ENCODE peak calls at places on chromosomes 12 and 14, in six cellular contexts. L is GM23248, A is upper lobe of right lung, T is neuronal stem cell, Y is thoracic aorta, E is IMR-90. D is an unnamed sample.

GRCh38 chr14:39267592-39268112 is 33.9 kb downstream of the MIA2 start:
- DNase-seq in Y (no peak), A (no peak), L (no peak), T (no peak), E (no peak), D (no peak)

GRCh38 chr14:61167642-61168041 is 113.5 kb downstream of the TMEM30B start:
- DNase-seq in L (no peak), A (no peak), T (no peak), E (no peak), Y (no peak), D (no peak)

GRCh38 chr14:85344847-85345591 is 184.9 kb upstream of the FLRT2 start:
- DNase-seq in E (no peak), A (no peak), Y (no peak), L (no peak), T (no peak), D (no peak)

GRCh38 chr12:110794623-110795280 is 52.0 kb upstream of the CCDC63 start:
- DNase-seq in Y (no peak), A (no peak), L (peak; percentile 60), E (no peak), T (no peak), D (no peak)

GRCh38 chr14:23284654-23285529 is 1.0 kb downstream of the HOMEZ start:
- DNase-seq in A (no peak), Y (no peak), E (peak; percentile 12), L (peak; percentile 51), T (no peak), D (no peak)

GRCh38 chr12:94676011-94676709 is 25.8 kb upstream of the TMCC3 start:
- DNase-seq in Y (no peak), L (no peak), T (no peak), E (no peak), A (peak; percentile 69), D (no peak)

GRCh38 chr14:91062600-91062999 is 2.2 kb upstream of the RPS6KA5 start:
- DNase-seq in L (no peak), Y (no peak), A (no peak), T (no peak), E (no peak), D (no peak)

GRCh38 chr12:57851552-57852186 is 5.1 kb upstream of the CTDSP2 start:
- DNase-seq in E (no peak), T (no peak), Y (no peak), A (no peak), L (no peak), D (no peak)

GRCh38 chr14:67674139-67674479 is 323 bp downstream of the VTI1B start:
- DNase-seq in T (peak; percentile 63), Y (no peak), A (peak; percentile 87), L (peak; percentile 83), E (peak; percentile 45), D (no peak)

GRCh38 chr14:91337699-91338335 is 79.8 kb downstream of the CCDC88C start:
- DNase-seq in A (no peak), Y (no peak), T (no peak), L (no peak), E (no peak), D (no peak)

GRCh38 chr14:59507063-59507751 is 22.9 kb downstream of the JKAMP start:
- DNase-seq in L (peak; percentile 58), T (peak; percentile 63), Y (peak; percentile 4), E (peak; percentile 53), A (no peak), D (peak; percentile 47)

GRCh38 chr12:45435945-45436710 is 220.2 kb downstream of the ANO6 start:
- DNase-seq in E (no peak), Y (no peak), L (peak; percentile 5), A (no peak), T (no peak), D (no peak)

GRCh38 chr14:100334904-100335303 is 11.8 kb downstream of the SLC25A47 start:
- DNase-seq in E (no peak), T (no peak), Y (no peak), L (no peak), A (peak; percentile 61), D (no peak)

GRCh38 chr12:44835641-44836379 is 40.3 kb downstream of the NELL2 start:
- DNase-seq in E (no peak), A (no peak), T (no peak), L (peak; percentile 10), Y (no peak), D (no peak)

GRCh38 chr12:47896022-47896421 is 8.8 kb downstream of the VDR start:
- DNase-seq in A (no peak), Y (no peak), L (no peak), T (no peak), E (no peak), D (no peak)

GRCh38 chr12:68896881-68897540 is 36.0 kb downstream of the CPM start:
- DNase-seq in E (no peak), A (no peak), T (no peak), L (no peak), Y (no peak), D (no peak)

GRCh38 chr14:88902850-88903249 is 78.4 kb downstream of the TTC8 start:
- DNase-seq in Y (no peak), L (no peak), E (no peak), T (no peak), A (no peak), D (no peak)

GRCh38 chr12:60977966-60978365 is 1282.2 kb upstream of the USP15 start:
- DNase-seq in A (no peak), T (peak; percentile 21), E (no peak), Y (no peak), L (no peak), D (no peak)

GRCh38 chr14:54338696-54339317 is 58.0 kb upstream of the CDKN3 start:
- DNase-seq in E (peak; percentile 57), Y (no peak), A (no peak), T (no peak), L (peak; percentile 63), D (no peak)

GRCh38 chr12:50041962-50042361 is 15.4 kb upstream of the ASIC1 start:
- DNase-seq in L (no peak), E (no peak), Y (no peak), T (no peak), A (peak; percentile 58), D (no peak)

GRCh38 chr12:123044351-123044750 is 63.9 kb downstream of the ARL6IP4 start:
- DNase-seq in L (no peak), E (no peak), A (no peak), T (no peak), Y (no peak), D (no peak)

GRCh38 chr12:123040106-123040505 is 59.6 kb downstream of the ARL6IP4 start:
- DNase-seq in A (no peak), L (no peak), Y (no peak), T (no peak), E (no peak), D (no peak)

GRCh38 chr12:123043536-123044001 is 63.1 kb downstream of the ARL6IP4 start:
- DNase-seq in A (peak; percentile 92), L (peak; percentile 96), E (peak; percentile 99), T (peak; percentile 41), Y (peak; percentile 63), D (no peak)

GRCh38 chr12:123041042-123041531 is 60.6 kb downstream of the ARL6IP4 start:
- DNase-seq in L (no peak), Y (no peak), E (no peak), T (no peak), A (no peak), D (no peak)

GRCh38 chr12:123041811-123042655 is 61.6 kb downstream of the ARL6IP4 start:
- DNase-seq in T (no peak), E (peak; percentile 98), Y (no peak), L (no peak), A (no peak), D (no peak)
- H3K27ac ChIP-seq in T (no peak overlapping the region), E (peak overlapping the region; percentile 93), Y (no peak overlapping the region), L (no peak overlapping the region), A (peak overlapping the region; percentile 11), D (no peak overlapping the region)

GRCh38 chr14:42222924-42223471 is 616.3 kb downstream of the LRFN5 start:
- DNase-seq in A (no peak), Y (no peak), L (peak; percentile 88), E (peak; percentile 83), T (no peak), D (peak; percentile 58)
- H3K27ac ChIP-seq in A (no peak overlapping the region), Y (no peak overlapping the region), L (peak overlapping the region; percentile 10), E (no peak overlapping the region), T (no peak overlapping the region), D (peak overlapping the region; percentile 76)

DNA sequence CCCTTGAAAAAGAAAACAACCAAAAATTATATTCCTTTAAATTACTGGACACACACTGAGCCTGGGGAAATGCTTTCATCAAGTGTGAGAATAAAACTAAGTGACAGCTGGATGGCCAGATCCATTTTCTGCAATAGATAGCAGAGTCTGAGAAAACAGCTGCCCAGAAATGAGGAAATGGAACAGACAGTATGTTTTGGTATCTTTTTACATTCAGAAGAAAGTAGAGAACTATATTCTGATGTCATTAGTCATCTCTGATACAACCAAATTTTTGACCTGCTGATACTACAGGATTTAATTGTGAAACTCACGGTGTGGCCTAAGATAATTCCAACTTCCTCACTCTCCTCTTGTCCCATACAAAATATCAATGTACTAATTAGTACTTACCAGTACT is 78.2 kb downstream of the HMGA2 start:
- DNase-seq in Y (no peak), A (no peak), T (no peak), E (peak; percentile 77), L (peak; percentile 49), D (no peak)
- H3K27ac ChIP-seq in Y (no peak overlapping the region), A (no peak overlapping the region), T (no peak overlapping the region), E (no peak overlapping the region), L (peak overlapping the region; percentile 48), D (no peak overlapping the region)

GRCh38 chr14:101706509-101707284 is 54.8 kb upstream of the PPP2R5C start:
- DNase-seq in A (no peak), L (no peak), Y (no peak), E (no peak), T (no peak), D (no peak)

GRCh38 chr14:101704140-101704539 is 57.4 kb upstream of the PPP2R5C start:
- DNase-seq in A (no peak), Y (no peak), L (no peak), T (no peak), E (no peak), D (no peak)

GRCh38 chr14:101707863-101708620 is 53.5 kb upstream of the PPP2R5C start:
- DNase-seq in E (no peak), Y (no peak), L (no peak), T (no peak), A (no peak), D (no peak)

GRCh38 chr14:101707285-101707842 is 54.1 kb upstream of the PPP2R5C start:
- DNase-seq in T (peak; percentile 83), L (peak; percentile 84), A (no peak), E (peak; percentile 81), Y (no peak), D (peak; percentile 80)

GRCh38 chr14:101705733-101706508 is 55.6 kb upstream of the PPP2R5C start:
- DNase-seq in A (peak; percentile 88), Y (no peak), E (no peak), T (peak; percentile 37), L (peak; percentile 34), D (no peak)
- H3K27ac ChIP-seq in A (peak overlapping the region; percentile 86), Y (no peak overlapping the region), E (no peak overlapping the region), T (no peak overlapping the region), L (no peak overlapping the region), D (peak overlapping the region; percentile 54)

GRCh38 chr14:27387458-27387857 is 789.6 kb upstream of the NOVA1 start:
- DNase-seq in T (no peak), E (no peak), Y (no peak), L (no peak), A (no peak), D (no peak)

GRCh38 chr14:27390130-27390529 is 792.3 kb upstream of the NOVA1 start:
- DNase-seq in A (no peak), Y (no peak), T (no peak), E (no peak), L (no peak), D (no peak)

GRCh38 chr14:27391331-27391730 is 793.5 kb upstream of the NOVA1 start:
- DNase-seq in A (no peak), Y (no peak), L (no peak), T (no peak), E (no peak), D (no peak)

GRCh38 chr14:27389402-27389801 is 791.6 kb upstream of the NOVA1 start:
- DNase-seq in T (no peak), Y (no peak), L (no peak), E (no peak), A (no peak), D (no peak)

GRCh38 chr14:27392153-27392552 is 794.3 kb upstream of the NOVA1 start:
- DNase-seq in A (no peak), L (peak; percentile 0), E (no peak), Y (no peak), T (no peak), D (no peak)
- H3K27ac ChIP-seq in A (no peak overlapping the region), L (no peak overlapping the region), E (no peak overlapping the region), Y (no peak overlapping the region), T (no peak overlapping the region), D (no peak overlapping the region)

D was measured in SK-N-MC.